ENCODE peak calls at places on chromosome 20, in six cellular contexts. Z, N, S, T, K and H are unnamed samples.

GRCh38 chr20:1463971-1464570 is 2.6 kb downstream of the NSFL1C start:
- DNase-seq in K (peak; percentile 19), T (peak; percentile 40), S (no peak), N (no peak), Z (no peak), H (no peak)

GRCh38 chr20:16352751-16353150 is 220.5 kb downstream of the KIF16B start:
- DNase-seq in N (no peak), Z (no peak), S (no peak), K (no peak), T (no peak), H (no peak)

GRCh38 chr20:24877652-24878051 is 71.4 kb upstream of the CST7 start:
- DNase-seq in N (no peak), T (no peak), S (no peak), K (no peak), Z (no peak), H (no peak)

GRCh38 chr20:57782631-57783041 is 72.8 kb upstream of the PMEPA1 start:
- DNase-seq in Z (no peak), S (no peak), N (no peak), T (no peak), K (no peak), H (no peak)

GRCh38 chr20:32763202-32763999 is 1.2 kb downstream of the DNMT3B start:
- DNase-seq in Z (no peak), K (no peak), T (no peak), N (no peak), S (no peak), H (no peak)

GRCh38 chr20:33929917-33930316 is 63.8 kb upstream of the RALY start:
- DNase-seq in T (no peak), S (no peak), K (no peak), Z (no peak), N (no peak), H (no peak)

GRCh38 chr20:50574108-50574507 is 63.9 kb downstream of the PTPN1 start:
- DNase-seq in N (no peak), S (no peak), Z (no peak), K (no peak), T (no peak), H (no peak)

GRCh38 chr20:4736875-4737274 is 15.2 kb downstream of the PRND start:
- DNase-seq in K (no peak), T (no peak), S (no peak), Z (no peak), N (no peak), H (no peak)

GRCh38 chr20:26167499-26167898 is 470.8 kb upstream of the ZNF337 start:
- DNase-seq in T (peak; percentile 64), K (peak; percentile 12), N (peak; percentile 51), S (no peak), Z (no peak), H (peak; percentile 13)

GRCh38 chr20:40848530-40848929 is 159.5 kb upstream of the MAFB start:
- DNase-seq in Z (no peak), S (no peak), N (no peak), T (no peak), K (no peak), H (no peak)

GRCh38 chr20:39049684-39050554 is 87.8 kb downstream of the DHX35 start:
- DNase-seq in T (peak; percentile 59), Z (peak; percentile 87), N (peak; percentile 65), K (peak; percentile 47), S (peak; percentile 22), H (peak; percentile 66)

GRCh38 chr20:2793471-2793870 is 7.0 kb downstream of the CPXM1 start:
- DNase-seq in Z (no peak), T (no peak), N (no peak), K (no peak), S (no peak), H (no peak)

GRCh38 chr20:63546256-63546655 is 1.3 kb downstream of the SRMS start:
- DNase-seq in K (no peak), T (no peak), N (no peak), Z (no peak), S (no peak), H (no peak)

GRCh38 chr20:51230727-51231126 is 207.8 kb upstream of the KCNG1 start:
- DNase-seq in S (no peak), K (no peak), N (no peak), Z (no peak), T (no peak), H (no peak)

GRCh38 chr20:47500554-47500953 is 1.1 kb upstream of the NCOA3 start:
- DNase-seq in S (no peak), K (no peak), Z (peak; percentile 47), N (no peak), T (no peak), H (no peak)
- H3K4me3 ChIP-seq in S (peak overlapping the region; percentile 97), K (no peak overlapping the region), Z (peak overlapping the region; percentile 89), N (no peak overlapping the region), T (peak overlapping the region; percentile 72), H (no peak overlapping the region)

GRCh38 chr20:18431206-18431605 is 35.6 kb downstream of the DZANK1 start:
- DNase-seq in S (no peak), T (no peak), N (no peak), Z (no peak), K (no peak), H (no peak)
- TF ChIP-seq CTCF in S (no peak), T (no peak), N (no peak), Z (no peak), K (no peak), H (no peak)

GRCh38 chr20:17624070-17624469 is 54.2 kb downstream of the DSTN start:
- DNase-seq in K (no peak), N (no peak), T (no peak), Z (no peak), S (no peak), H (no peak)

GRCh38 chr20:17622086-17622850 is 52.4 kb downstream of the DSTN start:
- DNase-seq in K (no peak), N (no peak), S (no peak), Z (no peak), T (no peak), H (no peak)

GRCh38 chr20:17621229-17621968 is 51.5 kb downstream of the DSTN start:
- DNase-seq in N (no peak), K (no peak), T (no peak), S (no peak), Z (no peak), H (no peak)

GRCh38 chr20:17624551-17625245 is 54.8 kb downstream of the DSTN start:
- DNase-seq in T (no peak), Z (no peak), S (no peak), K (no peak), N (no peak), H (no peak)

DNA sequence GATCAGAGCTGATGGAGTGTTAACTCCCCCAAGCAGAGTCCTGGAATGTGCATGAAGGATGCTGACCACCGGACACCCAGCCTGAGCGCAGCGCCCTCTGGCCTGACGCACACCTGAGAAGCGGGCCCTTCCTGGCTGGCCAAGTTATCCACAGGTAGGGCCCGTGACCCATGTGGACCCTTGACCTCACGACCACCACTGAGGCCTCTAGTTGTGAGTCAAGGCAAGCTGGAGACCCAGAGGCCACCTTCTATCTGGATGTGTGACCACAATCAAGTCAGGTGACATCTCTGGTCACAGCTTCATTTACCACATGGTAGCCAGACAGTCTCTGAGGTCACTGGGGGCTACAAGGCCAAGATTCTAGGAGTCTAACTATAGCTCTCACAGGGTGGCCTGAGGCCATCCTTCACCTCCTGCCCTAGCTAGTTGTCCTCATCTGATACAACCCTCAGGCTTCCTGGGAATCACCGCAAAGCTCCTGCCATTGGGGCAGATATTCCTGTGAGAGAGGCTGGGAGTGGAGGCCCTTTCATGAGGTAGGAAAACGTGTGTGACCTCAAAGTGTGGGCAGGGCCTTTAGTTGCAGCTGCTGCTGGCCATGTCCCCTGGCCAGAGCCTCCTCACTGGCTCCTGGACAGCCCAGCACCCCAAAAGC is 53.1 kb downstream of the DSTN start:
- DNase-seq in K (no peak), Z (no peak), T (no peak), S (no peak), N (no peak), H (no peak)
- H3K4me3 ChIP-seq in K (no peak overlapping the region), Z (no peak overlapping the region), T (no peak overlapping the region), S (no peak overlapping the region), N (no peak overlapping the region), H (no peak overlapping the region)

GRCh38 chr20:62407221-62407992 is at the start of gene CABLES2:
- DNase-seq in T (peak; percentile 94), K (peak; percentile 90), N (peak; percentile 90), S (peak; percentile 73), Z (peak; percentile 96), H (peak; percentile 95)
- TF ChIP-seq CTCF in T (no peak), K (no peak), N (no peak), S (no peak), Z (peak; percentile 4), H (no peak)